ENCODE peak calls at places on chromosomes 2 and 18, in seven cellular contexts. B, F, E, Y, R, V and I are unnamed samples.

GRCh38 chr2:218806346-218806978 is 24.5 kb downstream of the CYP27A1 start:
- DNase-seq in Y (no peak), V (peak), F (no peak), B (peak), R (no peak), E (no peak), I (no peak)

GRCh38 chr18:51030537-51031258 is 685 bp downstream of the SMAD4 start:
- DNase-seq in E (peak), Y (peak), F (peak), V (peak), R (peak), B (peak), I (peak)

GRCh38 chr18:31860488-31860887 is 82.4 kb downstream of the TRAPPC8 start:
- DNase-seq in B (no peak), E (no peak), Y (no peak), R (no peak), V (no peak), F (no peak), I (no peak)

GRCh38 chr2:226622484-226622883 is 177.1 kb downstream of the IRS1 start:
- DNase-seq in R (no peak), Y (no peak), B (no peak), V (no peak), E (no peak), F (no peak), I (no peak)

GRCh38 chr2:48238381-48238780 is 291.6 kb upstream of the STON1 start:
- DNase-seq in B (no peak), E (no peak), R (no peak), Y (no peak), V (no peak), F (no peak), I (no peak)

GRCh38 chr2:63631501-63631900 is 42.7 kb downstream of the MDH1 start:
- DNase-seq in B (no peak), Y (no peak), F (no peak), V (no peak), R (no peak), E (no peak), I (no peak)

GRCh38 chr2:96869824-96870630 is at the start of gene SEMA4C:
- DNase-seq in R (peak), V (peak), B (peak), F (peak), E (peak), Y (peak), I (peak)

GRCh38 chr2:163733301-163733938 is 2.4 kb downstream of the FIGN start:
- DNase-seq in Y (no peak), B (no peak), F (peak), V (no peak), R (no peak), E (no peak), I (no peak)

GRCh38 chr18:55486936-55487335 is 101.1 kb downstream of the TCF4 start:
- DNase-seq in V (no peak), Y (no peak), E (no peak), R (no peak), F (no peak), B (no peak), I (no peak)

GRCh38 chr2:42933824-42934254 is 141.5 kb upstream of the HAAO start:
- DNase-seq in B (no peak), R (no peak), Y (no peak), V (no peak), E (no peak), F (no peak), I (no peak)

GRCh38 chr2:84908948-84909713 is 3.7 kb downstream of the TMSB10 start:
- DNase-seq in V (no peak), Y (no peak), F (no peak), B (no peak), E (no peak), R (no peak), I (peak)

GRCh38 chr2:219836647-219837177 is 209.3 kb downstream of the SLC4A3 start:
- DNase-seq in B (no peak), R (no peak), V (peak), E (no peak), F (no peak), Y (no peak), I (no peak)

GRCh38 chr2:97742381-97742847 is 29.0 kb downstream of the ZAP70 start:
- DNase-seq in Y (peak), R (no peak), V (no peak), E (no peak), B (no peak), F (no peak), I (no peak)

GRCh38 chr2:45134014-45134413 is 124.8 kb upstream of the SIX2 start:
- DNase-seq in B (no peak), F (no peak), E (no peak), V (no peak), Y (no peak), R (no peak), I (no peak)

GRCh38 chr2:157172866-157173578 is 84.5 kb upstream of the GALNT5 start:
- DNase-seq in F (no peak), V (peak), R (no peak), B (no peak), E (no peak), Y (no peak), I (no peak)

GRCh38 chr18:54233228-54233625 is 8.8 kb upstream of the MBD2 start:
- DNase-seq in B (no peak), R (no peak), F (no peak), Y (no peak), E (no peak), V (no peak), I (no peak)

GRCh38 chr2:76197842-76198448 is 487.2 kb upstream of the GCFC2 start:
- DNase-seq in Y (no peak), V (peak), E (peak), R (no peak), F (peak), B (peak), I (peak)

GRCh38 chr2:218437969-218438368 is 19.0 kb downstream of the VIL1 start:
- DNase-seq in E (no peak), Y (no peak), B (no peak), F (no peak), R (no peak), V (no peak), I (no peak)

GRCh38 chr2:29343830-29344229 is 228.6 kb downstream of the CLIP4 start:
- DNase-seq in V (no peak), F (no peak), R (no peak), Y (no peak), E (no peak), B (no peak), I (no peak)

GRCh38 chr2:73931531-73932500 is 5.1 kb downstream of the DGUOK start:
- DNase-seq in B (no peak), R (no peak), V (no peak), Y (no peak), F (no peak), E (no peak), I (no peak)

GRCh38 chr2:5661362-5661761 is 30.8 kb upstream of the SOX11 start:
- DNase-seq in Y (no peak), V (no peak), B (no peak), F (no peak), R (no peak), E (no peak), I (no peak)

GRCh38 chr2:196955036-196955435 is 28.5 kb upstream of the PGAP1 start:
- DNase-seq in F (no peak), R (no peak), E (no peak), V (no peak), Y (no peak), B (no peak), I (no peak)

GRCh38 chr2:180520206-180520605 is 460.2 kb upstream of the UBE2E3 start:
- DNase-seq in V (no peak), B (no peak), R (no peak), Y (no peak), E (no peak), F (no peak), I (no peak)

GRCh38 chr18:55844373-55844772 is 256.4 kb upstream of the TCF4 start:
- DNase-seq in Y (no peak), R (no peak), E (no peak), V (no peak), F (no peak), B (no peak), I (no peak)

GRCh38 chr2:8677646-8678592 is 3.9 kb upstream of the ID2 start:
- DNase-seq in Y (peak), E (no peak), B (peak), F (peak), R (no peak), V (peak), I (no peak)

GRCh38 chr2:86035371-86035882 is 70.3 kb downstream of the POLR1A start:
- DNase-seq in Y (no peak), V (no peak), F (no peak), B (no peak), E (no peak), R (no peak), I (no peak)

GRCh38 chr18:43248610-43249249 is 28.6 kb downstream of the SYT4 start:
- DNase-seq in V (no peak), B (no peak), F (no peak), E (no peak), R (no peak), Y (no peak), I (no peak)

GRCh38 chr18:61703508-61703907 is 189.3 kb downstream of the RNF152 start:
- DNase-seq in E (no peak), B (no peak), F (no peak), V (no peak), R (no peak), Y (no peak), I (no peak)

GRCh38 chr2:74029719-74030397 is 45.1 kb downstream of the TET3 start:
- DNase-seq in R (no peak), Y (no peak), B (no peak), F (no peak), E (no peak), V (no peak), I (no peak)

GRCh38 chr2:28507806-28508764 is 12.2 kb downstream of the PLB1 start:
- DNase-seq in F (no peak), R (no peak), V (no peak), Y (peak), E (no peak), B (no peak), I (peak)

GRCh38 chr2:228140934-228141528 is 40.5 kb downstream of the SPHKAP start:
- DNase-seq in V (no peak), R (no peak), F (no peak), Y (no peak), B (no peak), E (peak), I (no peak)

GRCh38 chr18:76306685-76307292 is 188.3 kb downstream of the ZNF516 start:
- DNase-seq in V (no peak), F (no peak), R (no peak), E (no peak), Y (no peak), B (no peak), I (no peak)

GRCh38 chr18:49052891-49053644 is 102.3 kb upstream of the SMAD7 start:
- DNase-seq in B (no peak), E (no peak), V (no peak), F (no peak), Y (no peak), R (peak), I (peak)

DNA sequence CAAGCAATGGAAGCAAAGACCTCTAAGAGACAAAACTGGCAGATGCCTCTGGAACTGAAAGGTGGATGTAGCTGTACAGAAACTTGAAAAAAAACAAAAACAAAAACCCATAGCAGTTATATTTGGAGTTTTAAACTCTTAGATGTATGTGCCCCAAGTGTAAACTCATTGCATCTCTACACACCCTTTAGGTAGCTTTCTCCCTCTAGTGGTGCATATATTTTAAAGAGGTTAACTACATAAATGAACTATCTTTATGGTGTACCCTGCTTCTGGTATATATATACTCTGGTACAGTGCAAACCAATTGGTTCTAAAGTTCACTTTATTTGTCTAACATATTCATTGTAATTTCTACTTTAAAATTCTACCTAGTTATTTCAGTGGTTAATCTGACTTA is 518.2 kb downstream of the NRXN1 start:
- DNase-seq in R (no peak), V (no peak), F (no peak), E (no peak), Y (no peak), B (no peak), I (no peak)
- TF ChIP-seq CTCF in R (no peak), V (no peak), F (peak), E (no peak), Y (no peak), B (no peak), I (no peak)

DNA sequence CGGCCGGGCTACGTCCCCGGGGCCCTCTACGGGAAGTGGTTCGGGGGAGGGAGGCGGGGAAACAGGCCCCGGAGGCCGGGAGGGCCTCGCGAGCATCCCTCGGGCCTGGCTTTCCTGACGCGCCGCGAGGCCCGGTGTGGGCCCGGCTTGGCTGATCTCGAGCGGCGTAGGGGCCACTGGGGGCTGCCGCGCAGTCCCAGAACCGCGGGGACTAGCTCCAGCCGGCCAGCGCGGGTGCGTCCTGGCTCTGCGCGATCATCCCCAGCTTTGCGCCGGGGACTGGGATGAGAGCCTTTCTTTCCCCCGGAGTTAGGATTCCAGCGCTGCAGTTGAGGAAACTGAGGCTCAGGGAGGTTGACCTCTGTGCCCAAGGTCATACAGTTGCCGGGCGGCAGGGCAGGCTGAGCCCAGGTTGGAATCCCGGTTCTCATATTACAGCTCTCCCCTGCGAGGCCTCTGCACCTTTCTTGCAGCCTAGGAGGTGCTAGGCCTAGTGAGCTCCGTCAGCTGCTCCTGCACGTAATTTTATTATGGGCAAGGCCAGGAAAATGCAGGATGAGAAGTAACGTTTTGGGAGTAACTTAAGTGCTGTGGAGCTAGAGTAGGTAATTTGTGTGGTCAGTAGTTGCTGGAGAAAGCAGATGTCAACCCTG is 501 bp downstream of the LPIN1 start:
- DNase-seq in E (no peak), F (no peak), B (peak), Y (peak), R (no peak), V (no peak), I (no peak)
- TF ChIP-seq CTCF in E (no peak), F (no peak), B (no peak), Y (no peak), R (no peak), V (no peak), I (no peak)

GRCh38 chr2:237573721-237574415 is 7.5 kb downstream of the PRLH start:
- DNase-seq in E (no peak), Y (peak), F (no peak), V (no peak), B (no peak), R (no peak), I (no peak)

GRCh38 chr2:237571551-237571950 is 5.2 kb downstream of the PRLH start:
- DNase-seq in R (no peak), Y (peak), B (no peak), F (no peak), E (no peak), V (no peak), I (no peak)

GRCh38 chr2:237570776-237571335 is 4.5 kb downstream of the PRLH start:
- DNase-seq in Y (peak), R (no peak), B (no peak), V (no peak), F (no peak), E (no peak), I (no peak)

GRCh38 chr2:237572742-237573101 is 6.3 kb downstream of the PRLH start:
- DNase-seq in R (no peak), B (no peak), V (no peak), F (no peak), E (no peak), Y (peak), I (no peak)

DNA sequence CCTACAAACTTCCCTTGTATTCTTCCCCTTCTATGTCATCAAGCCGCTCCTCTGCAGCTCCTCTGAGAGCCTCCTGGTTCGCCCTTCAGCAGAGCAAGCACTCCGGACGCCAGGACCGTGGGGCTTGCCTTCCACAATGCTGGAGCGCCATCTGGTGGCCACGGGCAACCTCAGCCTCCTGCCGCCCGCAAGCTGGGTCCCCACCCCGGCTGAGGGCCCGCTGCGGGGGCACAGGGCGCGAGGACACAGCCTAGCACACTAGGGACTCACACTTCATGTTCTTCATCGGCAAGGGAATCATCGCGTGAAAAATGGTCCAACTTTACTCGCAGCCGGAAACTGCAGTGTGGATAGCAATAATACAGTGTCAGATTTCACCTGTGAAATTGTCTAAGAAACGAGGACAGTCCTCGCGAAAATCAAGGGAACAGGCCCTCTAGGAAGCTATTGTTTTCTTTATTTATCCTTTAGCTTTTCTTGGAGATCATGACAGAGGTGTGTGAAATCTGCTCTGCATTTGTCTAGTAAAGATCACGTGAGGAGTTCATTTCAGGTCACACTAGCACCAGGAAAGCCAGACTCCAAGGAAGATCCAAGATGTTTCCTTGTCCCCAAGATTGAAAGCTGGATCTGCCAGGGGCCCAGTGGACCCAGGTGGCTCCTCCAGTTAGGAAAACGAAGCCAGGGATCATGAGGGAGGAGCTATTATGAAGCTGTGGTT is 5.8 kb downstream of the PRLH start:
- DNase-seq in R (peak), E (peak), B (peak), F (peak), Y (peak), V (peak), I (peak)
- TF ChIP-seq CTCF in R (peak), E (peak), B (peak), F (peak), Y (peak), V (peak), I (peak)

GRCh38 chr2:69686855-69687254 is 43.3 kb upstream of the AAK1 start:
- DNase-seq in B (peak), R (no peak), Y (no peak), F (no peak), V (no peak), E (no peak), I (no peak)
- TF ChIP-seq CTCF in B (no peak), R (no peak), Y (no peak), F (no peak), V (no peak), E (no peak), I (no peak)

DNA sequence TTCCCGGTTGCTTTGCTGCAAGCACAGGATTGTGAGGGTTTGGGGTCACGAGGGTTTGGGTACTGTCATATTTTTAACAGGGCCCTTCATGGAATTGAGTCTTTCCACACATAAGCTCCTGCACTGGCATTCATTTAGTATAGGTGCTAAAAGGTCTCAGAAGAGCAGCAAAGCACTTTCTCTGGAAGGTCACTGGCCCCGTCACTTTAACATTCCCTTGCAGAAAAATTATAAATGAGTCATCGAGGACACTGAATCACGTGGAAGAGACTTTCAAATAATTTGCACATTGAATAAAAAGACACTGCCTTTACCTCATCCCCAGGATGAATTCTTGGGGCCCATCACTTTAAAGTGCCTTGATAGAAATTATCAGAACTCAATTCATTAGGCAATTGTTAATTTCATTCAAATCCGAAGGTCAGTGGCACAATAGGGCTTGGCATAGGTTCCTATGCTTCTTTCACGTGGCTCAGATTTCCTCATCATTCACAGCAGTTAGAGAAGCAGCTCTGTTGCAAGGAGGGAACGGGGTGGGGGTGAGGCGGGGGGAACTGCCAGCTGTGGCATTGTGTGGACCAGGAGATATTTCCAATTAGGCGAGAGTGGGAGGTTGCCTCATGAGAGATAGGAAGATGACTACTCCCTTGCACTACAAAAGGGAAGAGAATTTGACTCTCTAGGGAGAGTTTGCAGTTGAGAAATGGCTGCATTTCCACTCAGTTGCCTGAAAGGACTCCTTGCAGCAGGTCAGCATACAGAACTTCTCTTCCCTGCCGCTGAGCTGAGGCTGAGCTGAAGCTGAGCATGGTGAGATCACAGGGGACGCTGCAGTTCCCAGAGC is 86.4 kb upstream of the NPAS2 start:
- DNase-seq in Y (no peak), R (no peak), B (peak), E (no peak), F (no peak), V (peak), I (no peak)
- TF ChIP-seq CTCF in Y (no peak), R (no peak), B (no peak), E (no peak), F (no peak), V (no peak), I (no peak)

GRCh38 chr2:148645135-148645924 is 779 bp downstream of the EPC2 start:
- DNase-seq in V (peak), B (peak), Y (peak), R (peak), F (peak), E (peak), I (peak)
- TF ChIP-seq CTCF in V (peak), B (no peak), Y (peak), R (peak), F (no peak), E (peak), I (no peak)

GRCh38 chr2:239736358-239737143 is 288.6 kb downstream of the NDUFA10 start:
- DNase-seq in V (no peak), B (no peak), E (no peak), Y (no peak), R (no peak), F (no peak), I (no peak)
- TF ChIP-seq CTCF in V (no peak), B (no peak), E (no peak), Y (no peak), R (no peak), F (no peak), I (no peak)

GRCh38 chr2:230899786-230900185 is 25.3 kb downstream of the GPR55 start:
- DNase-seq in E (no peak), Y (no peak), V (no peak), R (no peak), F (no peak), B (no peak), I (no peak)

GRCh38 chr2:230903251-230904150 is 21.5 kb downstream of the GPR55 start:
- DNase-seq in F (no peak), Y (no peak), B (peak), R (no peak), V (no peak), E (no peak), I (no peak)

GRCh38 chr2:230901006-230901405 is 24.0 kb downstream of the GPR55 start:
- DNase-seq in F (no peak), V (no peak), R (no peak), E (no peak), B (peak), Y (no peak), I (no peak)

GRCh38 chr2:230900336-230900995 is 24.6 kb downstream of the GPR55 start:
- DNase-seq in E (no peak), B (peak), Y (no peak), V (no peak), F (no peak), R (no peak), I (peak)

GRCh38 chr2:230902180-230902899 is 22.7 kb downstream of the GPR55 start:
- DNase-seq in B (peak), R (peak), V (no peak), E (peak), Y (no peak), F (peak), I (peak)
- TF ChIP-seq CTCF in B (peak), R (peak), V (peak), E (peak), Y (peak), F (peak), I (peak)